ENCODE peak calls at places on chromosomes 11 and 22, in six cellular contexts. T is A549, P is K562, Y is IMR-90, O is ovary, S is adrenal gland. X is an unnamed sample.

GRCh38 chr11:118117790-118118601 is 31.2 kb upstream of the SMIM35 start:
- DNase-seq in O (no peak), T (no peak), P (no peak), Y (no peak), S (no peak), X (no peak)

GRCh38 chr22:41256898-41257260 is 16.1 kb upstream of the CHADL start:
- DNase-seq in P (no peak), O (no peak), S (no peak), T (no peak), Y (peak; percentile 27), X (no peak)

GRCh38 chr11:7278314-7278917 is 26.7 kb downstream of the SYT9 start:
- DNase-seq in O (no peak), T (peak; percentile 50), P (peak; percentile 30), S (no peak), Y (peak; percentile 34), X (no peak)

GRCh38 chr22:28977481-28977971 is 84.1 kb downstream of the C22orf31 start:
- DNase-seq in S (no peak), T (no peak), Y (no peak), P (no peak), O (no peak), X (no peak)

GRCh38 chr22:35611891-35612576 is 5.1 kb downstream of the MB start:
- DNase-seq in O (peak; percentile 10), Y (no peak), T (no peak), S (no peak), P (no peak), X (no peak)

GRCh38 chr22:49789289-49790141 is 38.2 kb downstream of the BRD1 start:
- DNase-seq in P (no peak), O (peak; percentile 38), S (peak; percentile 73), Y (peak; percentile 45), T (no peak), X (no peak)

GRCh38 chr22:38873469-38874411 is 1.7 kb upstream of the CBX6 start:
- DNase-seq in O (no peak), P (peak; percentile 46), S (no peak), T (no peak), Y (no peak), X (no peak)

GRCh38 chr11:124069429-124070401 is 28.6 kb upstream of the OR10G7 start:
- DNase-seq in Y (peak; percentile 50), P (peak; percentile 90), T (no peak), O (no peak), S (no peak), X (peak; percentile 11)

GRCh38 chr22:19238900-19239299 is 52.6 kb downstream of the CLTCL1 start:
- DNase-seq in T (no peak), S (no peak), O (no peak), Y (no peak), P (no peak), X (peak; percentile 34)

GRCh38 chr11:101775033-101775432 is 139.8 kb upstream of the CEP126 start:
- DNase-seq in P (no peak), Y (peak; percentile 92), S (no peak), O (no peak), T (no peak), X (no peak)

GRCh38 chr11:92225206-92225562 is 566 bp downstream of the FAT3 start:
- DNase-seq in P (no peak), Y (no peak), S (no peak), T (no peak), O (no peak), X (no peak)

GRCh38 chr11:92225563-92226308 is 1.1 kb downstream of the FAT3 start:
- DNase-seq in P (no peak), S (no peak), T (no peak), O (peak; percentile 19), Y (no peak), X (no peak)

GRCh38 chr11:92222701-92223100 is 1.9 kb upstream of the FAT3 start:
- DNase-seq in S (no peak), T (no peak), P (no peak), O (no peak), Y (no peak), X (no peak)

GRCh38 chr11:92226331-92227232 is 2.0 kb downstream of the FAT3 start:
- DNase-seq in O (no peak), P (no peak), Y (no peak), S (no peak), T (no peak), X (no peak)

DNA sequence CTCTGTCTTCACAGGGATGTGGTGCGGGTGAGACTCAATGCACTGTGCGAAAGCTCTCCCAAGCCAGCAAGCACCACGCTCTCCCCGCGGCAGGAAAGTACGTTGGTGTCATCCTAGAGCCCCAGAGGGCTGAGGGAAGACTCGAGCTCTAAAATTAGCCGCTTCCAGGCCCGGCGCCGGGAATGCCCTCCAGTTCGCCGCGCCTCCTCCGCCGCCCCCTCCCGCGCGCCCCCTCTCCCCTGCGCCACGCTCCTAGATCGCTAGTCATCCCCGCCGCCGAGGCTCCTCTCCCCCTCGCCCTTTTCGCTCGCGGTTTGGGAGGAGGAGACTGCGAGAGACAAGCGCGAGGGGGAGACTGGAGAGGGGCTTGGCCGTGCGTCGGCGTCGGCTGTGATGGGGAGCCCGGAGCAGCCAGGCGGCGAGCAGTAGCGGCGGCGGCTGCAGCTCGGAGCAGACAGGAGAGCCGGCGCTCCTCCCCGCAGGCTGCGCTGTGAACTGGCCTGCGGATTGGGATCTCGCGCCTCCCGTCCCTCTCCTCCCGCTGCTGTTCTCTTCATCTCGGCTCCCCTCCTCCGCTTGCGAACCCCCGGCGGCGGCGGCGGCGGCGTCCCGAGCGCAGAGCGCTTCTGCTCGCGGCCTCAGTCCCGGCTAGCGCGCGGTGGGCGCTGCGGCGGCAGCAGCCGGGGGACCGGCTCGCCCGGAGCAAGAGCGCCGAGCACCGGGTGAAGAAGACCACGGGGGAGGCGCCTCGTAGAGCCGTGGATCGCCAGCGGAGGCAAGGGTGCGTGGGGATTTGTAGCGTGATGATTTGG is at the start of gene FAT3:
- DNase-seq in O (peak; percentile 41), T (peak; percentile 37), S (no peak), Y (peak; percentile 41), P (no peak), X (peak; percentile 25)
- TF ChIP-seq POLR2A in O (no peak), T (peak; percentile 54), S (no peak), Y (no peak), P (no peak), X (no peak)

GRCh38 chr11:65528819-65529350 is 4.0 kb downstream of the SCYL1 start:
- DNase-seq in O (peak; percentile 61), Y (no peak), S (no peak), P (no peak), T (no peak), X (no peak)

GRCh38 chr11:65529475-65530156 is 4.7 kb downstream of the SCYL1 start:
- DNase-seq in P (no peak), Y (no peak), O (peak; percentile 75), S (no peak), T (no peak), X (no peak)

GRCh38 chr11:65530157-65530496 is 5.2 kb downstream of the SCYL1 start:
- DNase-seq in O (no peak), Y (no peak), T (no peak), S (no peak), P (no peak), X (no peak)

GRCh38 chr11:65535102-65535501 is 10.2 kb downstream of the SCYL1 start:
- DNase-seq in O (no peak), Y (no peak), S (no peak), P (no peak), T (no peak), X (no peak)

DNA sequence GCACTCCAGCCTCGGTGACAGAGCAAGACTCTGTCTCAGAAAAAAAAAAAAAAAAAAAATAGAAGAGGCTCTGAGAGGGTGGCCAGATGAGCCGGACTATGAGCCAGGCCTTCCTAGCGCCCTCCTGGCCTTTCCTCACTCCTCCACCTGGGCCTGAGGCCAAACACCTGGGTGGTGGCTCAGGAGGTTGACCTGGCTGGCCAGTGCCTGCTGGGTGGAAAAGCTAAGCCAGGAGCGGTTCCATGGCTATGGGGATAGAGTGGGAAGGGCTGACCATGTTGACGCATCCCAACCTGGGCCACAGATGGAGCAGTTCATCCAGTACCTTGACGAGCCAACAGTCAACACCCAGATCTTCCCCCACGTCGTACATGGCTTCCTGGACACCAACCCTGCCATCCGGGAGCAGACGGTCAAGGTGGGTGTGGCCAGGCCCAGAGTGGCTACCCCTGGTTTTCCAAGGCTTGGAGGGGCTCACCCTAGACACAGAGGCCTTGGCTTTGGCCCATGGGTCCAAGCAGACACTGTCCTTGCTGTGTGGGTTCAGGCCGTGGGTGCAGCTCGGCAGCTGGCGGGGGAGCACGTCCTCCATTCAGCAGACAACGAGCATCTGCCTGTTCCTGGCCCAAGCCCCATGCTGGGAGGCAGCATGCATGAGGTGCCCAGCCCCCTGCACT is 7.6 kb downstream of the SCYL1 start:
- DNase-seq in T (no peak), S (no peak), O (no peak), P (no peak), Y (no peak), X (no peak)
- H3K4me3 ChIP-seq in T (no peak overlapping the region), S (no peak overlapping the region), O (no peak overlapping the region), P (no peak overlapping the region), Y (no peak overlapping the region), X (no peak overlapping the region)

DNA sequence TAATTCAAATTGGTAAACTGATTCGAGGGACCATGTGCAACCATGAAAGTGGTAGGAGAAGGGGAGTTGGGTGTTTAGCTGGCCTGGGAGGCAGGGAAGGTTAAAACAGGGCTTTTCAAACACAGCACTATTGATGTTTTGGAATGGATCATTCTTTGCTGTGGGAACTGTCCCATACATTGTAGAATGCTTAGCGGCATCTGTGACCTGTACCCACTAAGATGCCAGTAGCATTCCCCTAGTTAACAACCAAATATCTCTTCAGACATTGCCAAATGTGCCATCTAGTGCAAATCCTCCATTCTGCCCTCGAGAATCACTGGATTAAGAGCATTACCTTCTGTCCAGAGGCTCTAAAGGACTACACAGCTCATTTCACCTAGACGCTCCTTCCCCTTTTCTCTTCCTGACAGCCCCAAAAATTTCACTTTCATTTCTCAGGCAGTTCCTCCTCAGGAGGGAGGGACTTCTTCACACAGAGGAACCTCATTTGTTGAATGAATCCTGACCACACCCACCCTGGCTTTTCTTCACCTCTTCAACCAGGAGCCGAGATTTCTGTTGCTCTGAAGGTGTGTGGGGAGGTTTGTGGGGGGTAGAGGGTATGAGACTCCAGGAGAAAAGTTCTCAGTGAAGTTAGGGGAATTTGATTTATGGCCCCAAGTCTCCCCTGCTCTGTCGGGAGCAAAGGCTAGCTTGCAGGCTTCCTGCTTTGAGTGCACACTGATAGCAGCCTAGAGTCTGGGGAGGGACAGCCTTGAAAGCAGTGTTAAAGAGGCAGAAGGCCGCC is at the start of gene TRIM34:
- DNase-seq in T (peak; percentile 95), Y (peak; percentile 62), S (peak; percentile 68), O (peak; percentile 53), P (peak; percentile 76), X (peak; percentile 36)
- TF ChIP-seq POLR2A in T (no peak), Y (no peak), S (peak; percentile 42), O (no peak), P (peak; percentile 69), X (no peak)

DNA sequence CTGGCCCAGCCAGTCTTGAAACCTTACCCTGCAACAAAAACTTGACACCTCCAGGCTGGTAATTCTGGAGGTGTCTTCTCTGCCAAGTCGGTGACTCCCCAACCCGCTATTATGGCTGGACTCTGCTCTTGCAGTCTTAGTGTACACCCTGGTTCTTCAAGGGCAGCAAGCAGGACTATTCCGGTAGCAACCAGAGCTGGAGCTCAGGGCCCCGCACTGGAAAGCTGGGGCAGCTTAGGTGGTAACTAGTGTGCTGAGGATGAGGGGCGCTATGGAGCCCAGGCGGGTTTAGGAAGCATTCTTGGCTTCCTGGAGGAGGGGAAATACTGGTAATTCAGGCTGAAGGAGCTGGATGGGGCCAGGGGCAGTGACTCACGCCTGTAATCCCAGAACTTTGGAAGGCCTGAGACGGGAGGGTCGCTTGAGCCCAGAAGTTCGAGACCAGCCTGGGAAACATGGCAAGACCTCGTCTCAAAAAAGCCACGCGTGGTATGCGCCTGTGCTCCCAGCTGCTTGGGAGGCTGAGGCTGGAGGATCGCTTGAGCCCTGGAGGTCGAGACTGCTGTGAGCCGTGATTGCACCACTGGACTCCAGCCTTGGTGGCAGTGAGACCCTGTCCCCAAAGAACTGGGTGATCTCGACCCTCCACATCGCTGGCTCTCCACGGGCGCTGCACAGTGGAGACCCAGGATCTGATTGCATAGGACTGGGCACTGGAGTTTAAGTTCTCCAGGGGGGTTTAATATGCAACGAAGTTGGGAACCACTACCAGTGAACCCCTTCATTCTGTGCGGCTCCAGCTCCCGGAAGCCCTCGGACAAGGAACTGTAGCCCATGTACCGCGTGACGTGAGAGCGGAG is 10.6 kb upstream of the AIFM3 start:
- DNase-seq in P (no peak), O (no peak), T (peak; percentile 23), Y (peak; percentile 25), S (no peak), X (no peak)
- H3K4me3 ChIP-seq in P (no peak overlapping the region), O (peak overlapping the region; percentile 51), T (peak overlapping the region; percentile 84), Y (peak overlapping the region; percentile 51), S (peak overlapping the region; percentile 9), X (peak overlapping the region; percentile 72)